ENCODE peak calls at places on chromosomes 5 and 9, in eight cellular contexts. E, D, M, I, B, Y, X and P are unnamed samples.

GRCh38 chr9:5719546-5719945 is 90.6 kb downstream of the RIC1 start:
- DNase-seq in X (no peak), B (no peak), E (no peak), D (peak; percentile 52), M (no peak), I (no peak), Y (no peak), P (no peak)

GRCh38 chr5:40627708-40628107 is 52.0 kb upstream of the PTGER4 start:
- DNase-seq in M (no peak), E (no peak), Y (peak; percentile 9), X (no peak), D (peak; percentile 48), I (no peak), B (no peak), P (no peak)

GRCh38 chr9:6272229-6272597 is 56.0 kb upstream of the TPD52L3 start:
- DNase-seq in B (no peak), E (no peak), I (no peak), Y (peak; percentile 78), M (no peak), X (no peak), D (peak; percentile 94), P (no peak)

GRCh38 chr9:96344458-96345180 is 38.9 kb downstream of the SLC35D2 start:
- DNase-seq in I (no peak), E (peak; percentile 2), M (peak; percentile 69), Y (peak; percentile 92), D (peak; percentile 98), B (no peak), X (peak; percentile 85), P (no peak)

GRCh38 chr9:85741112-85741874 is 461 bp downstream of the AGTPBP1 start:
- DNase-seq in M (no peak), B (no peak), E (no peak), X (peak; percentile 83), D (peak; percentile 21), Y (peak; percentile 31), I (peak; percentile 68), P (peak; percentile 67)

GRCh38 chr9:91360551-91361293 is 996 bp downstream of the AUH start:
- DNase-seq in M (peak; percentile 33), I (no peak), E (peak; percentile 13), Y (no peak), B (no peak), X (peak; percentile 62), D (peak; percentile 7), P (peak; percentile 44)

GRCh38 chr5:88503065-88503394 is 234.4 kb upstream of the TMEM161B start:
- DNase-seq in X (no peak), I (no peak), Y (no peak), B (no peak), M (no peak), D (no peak), E (no peak), P (peak; percentile 77)

GRCh38 chr5:176744584-176744965 is 65.8 kb upstream of the UNC5A start:
- DNase-seq in X (peak; percentile 72), Y (no peak), B (no peak), D (peak; percentile 3), M (no peak), E (no peak), I (no peak), P (peak; percentile 82)

GRCh38 chr5:61409568-61409967 is 77.5 kb downstream of the ZSWIM6 start:
- DNase-seq in D (peak; percentile 93), B (no peak), M (peak; percentile 18), I (no peak), X (no peak), E (no peak), Y (peak; percentile 79), P (no peak)

GRCh38 chr5:53211799-53212198 is 102.2 kb upstream of the MOCS2 start:
- DNase-seq in X (no peak), Y (peak; percentile 15), I (no peak), D (peak; percentile 82), B (no peak), E (no peak), M (no peak), P (no peak)

GRCh38 chr5:149280802-149281201 is 9.1 kb downstream of the AFAP1L1 start:
- DNase-seq in X (no peak), E (no peak), I (no peak), B (no peak), Y (no peak), M (no peak), D (no peak), P (no peak)

GRCh38 chr5:143401846-143402463 is 1.5 kb downstream of the NR3C1 start:
- DNase-seq in Y (no peak), B (no peak), M (peak; percentile 36), X (peak; percentile 51), D (peak; percentile 30), E (no peak), I (no peak), P (peak; percentile 51)

GRCh38 chr5:111676496-111676895 is 80.5 kb downstream of the NREP start:
- DNase-seq in Y (peak; percentile 62), B (no peak), I (no peak), D (peak; percentile 91), E (no peak), M (no peak), X (no peak), P (no peak)